ENCODE peak calls at places on chromosome 10, in four cellular contexts. U, V, O and A are unnamed samples.

GRCh38 chr10:109341986-109342385 is 581.3 kb downstream of the XPNPEP1 start:
- DNase-seq in U (no peak), O (no peak), V (no peak), A (no peak)

GRCh38 chr10:76026931-76027330 is 595.5 kb downstream of the LRMDA start:
- DNase-seq in U (no peak), V (no peak), O (no peak), A (no peak)

GRCh38 chr10:123622381-123622780 is 43.8 kb upstream of the GPR26 start:
- DNase-seq in V (no peak), O (no peak), U (no peak), A (no peak)

GRCh38 chr10:123000155-123000554 is 8.4 kb downstream of the IKZF5 start:
- DNase-seq in O (no peak), U (no peak), V (no peak), A (no peak)

GRCh38 chr10:112461029-112461887 is 14.2 kb downstream of the VTI1A start:
- DNase-seq in O (no peak), U (no peak), V (no peak), A (peak; percentile 13)

GRCh38 chr10:60944159-60944909 is at the start of gene RHOBTB1:
- DNase-seq in U (no peak), V (peak; percentile 82), O (peak; percentile 47), A (peak; percentile 85)

GRCh38 chr10:124722812-124723783 is 21.1 kb downstream of the FAM53B start:
- DNase-seq in U (no peak), V (no peak), O (no peak), A (peak; percentile 49)

GRCh38 chr10:30722956-30723355 is 93.4 kb upstream of the LYZL2 start:
- DNase-seq in O (no peak), V (no peak), U (no peak), A (no peak)

GRCh38 chr10:86888585-86889381 is 68.6 kb downstream of the MMRN2 start:
- DNase-seq in V (no peak), U (no peak), O (no peak), A (peak; percentile 51)

GRCh38 chr10:103613616-103614015 is 120.1 kb downstream of the NEURL1 start:
- DNase-seq in U (no peak), V (no peak), O (no peak), A (no peak)

GRCh38 chr10:44395902-44396670 is 11.2 kb upstream of the CXCL12 start:
- DNase-seq in O (no peak), U (no peak), V (no peak), A (no peak)

GRCh38 chr10:131996508-131997365 is 15.0 kb upstream of the BNIP3 start:
- DNase-seq in U (no peak), V (no peak), O (no peak), A (no peak)

GRCh38 chr10:19983880-19984279 is 167.6 kb downstream of the PLXDC2 start:
- DNase-seq in V (no peak), O (no peak), U (no peak), A (no peak)

GRCh38 chr10:79266543-79267312 is 80.5 kb upstream of the PPIF start:
- DNase-seq in V (no peak), U (no peak), O (no peak), A (peak; percentile 92)

DNA sequence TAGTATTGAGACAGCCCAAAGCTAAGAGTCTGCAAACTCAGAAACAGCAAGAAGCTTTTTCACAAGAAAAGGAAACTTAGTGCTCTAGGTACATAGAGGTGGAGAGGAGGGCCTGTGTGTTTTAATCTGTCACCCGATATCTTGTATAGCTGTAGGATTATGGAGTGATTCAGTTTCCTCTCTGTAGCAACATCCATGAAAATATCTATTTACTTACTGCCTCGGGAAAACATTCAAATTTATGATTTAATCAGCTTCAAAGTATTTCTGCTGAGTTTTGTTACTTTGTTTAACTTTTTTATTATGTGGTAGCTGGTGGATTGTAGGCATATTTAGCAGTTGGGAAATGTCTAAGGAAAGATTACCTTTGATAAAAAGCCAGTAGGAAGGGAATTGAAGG is 292.0 kb downstream of the CCDC3 start:
- DNase-seq in U (no peak), V (no peak), O (peak; percentile 40), A (peak; percentile 52)
- TF ChIP-seq JUN in U (no peak), V (no peak), O (peak; percentile 61), A (peak; percentile 23)

DNA sequence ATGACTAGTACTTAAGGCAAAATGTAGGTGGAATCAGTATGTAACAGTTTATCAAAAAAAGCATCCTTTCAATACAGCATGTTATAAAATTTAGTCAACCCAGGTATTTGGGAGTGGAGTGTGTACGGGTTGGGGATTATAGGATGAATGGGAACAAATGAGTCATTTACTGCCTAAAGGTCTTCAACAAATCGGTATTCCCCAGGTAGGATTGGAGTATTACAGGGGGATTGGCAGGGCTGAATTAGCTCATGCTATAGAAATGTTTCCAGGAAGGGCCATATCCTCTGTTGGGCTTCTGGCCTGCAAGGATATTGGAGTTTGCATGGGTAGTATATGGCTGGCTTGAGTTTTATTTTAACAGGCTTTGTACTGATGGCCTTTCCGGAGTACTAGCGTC is 723.7 kb downstream of the SORCS1 start:
- DNase-seq in O (no peak), V (no peak), U (no peak), A (no peak)
- H3K9me3 ChIP-seq in O (peaks cover 4% of the 10 kb centered on the region), V (no peaks in the 10 kb centered on the region), U (no peaks in the 10 kb centered on the region), A (no peaks in the 10 kb centered on the region)

GRCh38 chr10:24202181-24202570 is 6.8 kb upstream of the KIAA1217 start:
- DNase-seq in U (no peak), O (no peak), V (no peak), A (no peak)
- H3K4me3 ChIP-seq in U (peak overlapping the region; percentile 16), O (no peak overlapping the region), V (no peak overlapping the region), A (no peak overlapping the region)

GRCh38 chr10:97844672-97845071 is 5.0 kb upstream of the GOLGA7B start:
- DNase-seq in O (no peak), V (no peak), U (no peak), A (no peak)

GRCh38 chr10:97843296-97843671 is 6.4 kb upstream of the GOLGA7B start:
- DNase-seq in O (no peak), U (no peak), V (no peak), A (no peak)

DNA sequence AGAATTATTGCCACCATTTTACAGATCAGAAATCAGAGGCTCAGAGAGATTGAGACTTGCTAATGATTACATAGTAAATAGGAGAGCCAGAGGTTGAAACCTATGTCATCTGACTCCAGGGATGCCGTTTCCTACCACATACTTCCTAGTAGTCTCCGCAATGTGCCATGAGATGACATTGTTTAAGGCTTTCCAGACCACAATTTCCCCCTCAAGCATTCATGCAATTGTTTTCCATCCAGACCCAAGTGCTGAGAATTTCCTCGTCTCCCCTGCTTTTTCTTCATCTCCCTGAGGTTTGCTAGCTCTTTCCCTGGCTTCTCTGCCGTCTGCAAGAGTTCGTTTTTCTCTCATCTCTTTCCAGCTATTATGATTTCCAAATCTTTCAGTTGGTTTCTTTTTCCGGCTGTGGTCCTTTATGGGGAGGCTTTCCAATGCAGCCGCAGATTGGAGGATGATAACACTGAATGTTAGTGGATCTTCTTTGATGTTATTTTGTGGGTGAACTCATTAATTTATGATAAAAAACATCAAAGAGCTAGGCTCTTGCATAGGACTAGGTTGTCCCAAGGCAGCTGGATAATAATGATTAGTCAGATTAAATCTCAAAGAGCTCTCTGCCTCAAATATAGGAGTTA is 6.9 kb upstream of the GOLGA7B start:
- DNase-seq in V (no peak), O (no peak), U (no peak), A (no peak)
- TF ChIP-seq JUN in V (no peak), O (no peak), U (no peak), A (no peak)

GRCh38 chr10:121486906-121487305 is 111.3 kb downstream of the FGFR2 start:
- DNase-seq in U (no peak), V (no peak), O (no peak), A (no peak)

GRCh38 chr10:121495719-121496118 is 102.5 kb downstream of the FGFR2 start:
- DNase-seq in V (no peak), U (no peak), O (no peak), A (no peak)

GRCh38 chr10:121485443-121486139 is 112.7 kb downstream of the FGFR2 start:
- DNase-seq in O (no peak), U (no peak), V (no peak), A (no peak)

GRCh38 chr10:121494296-121494695 is 103.9 kb downstream of the FGFR2 start:
- DNase-seq in U (no peak), O (no peak), V (no peak), A (no peak)

GRCh38 chr10:121490906-121491519 is 107.2 kb downstream of the FGFR2 start:
- DNase-seq in O (no peak), V (no peak), U (no peak), A (no peak)
- H3K9me3 ChIP-seq in O (no peaks in the 10 kb centered on the region), V (no peaks in the 10 kb centered on the region), U (no peaks in the 10 kb centered on the region), A (no peaks in the 10 kb centered on the region)

DNA sequence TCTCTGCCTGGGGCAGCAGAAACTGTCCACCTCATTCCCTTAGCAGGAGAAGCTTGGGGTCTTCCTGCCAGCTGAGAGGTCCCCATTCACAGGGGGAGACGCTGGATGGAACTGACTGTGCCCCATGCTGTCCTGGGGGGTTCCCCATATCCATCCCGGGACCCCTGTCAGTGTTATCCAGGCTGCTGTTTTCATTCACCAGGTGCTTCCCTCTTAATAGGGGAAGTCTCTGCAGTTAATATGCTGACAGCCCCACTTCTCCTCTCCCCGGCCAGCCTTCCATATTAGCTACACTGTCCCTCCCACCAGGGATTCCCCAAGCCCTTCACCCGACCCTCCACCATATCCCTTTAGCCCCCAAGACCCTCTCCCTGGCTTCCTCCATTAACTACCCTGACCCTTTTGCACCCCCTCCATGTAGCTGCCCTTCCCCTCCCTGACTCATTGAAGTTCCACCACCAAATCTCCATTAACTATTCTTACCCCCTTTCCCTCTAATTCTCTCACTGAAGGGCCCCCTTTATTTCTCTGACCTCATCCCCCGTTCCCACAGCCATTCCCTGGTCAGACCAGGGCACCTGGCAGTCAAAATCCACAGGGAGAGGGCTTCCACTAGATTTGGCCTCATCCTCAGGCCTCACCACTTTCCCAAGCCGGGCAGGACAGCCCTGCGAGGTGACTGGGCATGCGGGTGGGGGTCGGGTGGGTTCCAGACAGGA is 92.0 kb upstream of the PAX2 start:
- DNase-seq in V (no peak), U (no peak), O (no peak), A (no peak)
- H3K4me3 ChIP-seq in V (no peak overlapping the region), U (peak overlapping the region; percentile 68), O (peak overlapping the region; percentile 56), A (no peak overlapping the region)

DNA sequence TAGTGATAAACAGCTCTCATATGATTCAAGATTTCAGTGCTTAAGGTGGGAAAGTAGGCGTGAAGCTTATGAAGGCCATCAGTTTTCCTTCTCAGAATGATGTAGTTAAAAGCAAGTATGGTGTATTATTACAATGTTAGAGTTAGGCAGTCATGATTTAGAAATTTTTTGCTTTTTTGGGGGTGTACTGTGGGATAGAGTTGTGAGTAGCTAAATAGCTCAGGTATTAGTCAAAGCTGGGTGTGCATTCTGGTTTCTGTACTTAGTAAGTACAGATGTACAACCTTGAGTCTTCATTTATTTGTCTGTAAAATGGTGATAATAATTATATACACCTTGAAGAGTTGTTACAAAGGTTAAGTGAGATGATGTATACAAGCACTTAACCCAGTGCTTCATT is 52.2 kb downstream of the R3HCC1L start:
- DNase-seq in U (no peak), V (no peak), O (no peak), A (no peak)
- TF ChIP-seq JUN in U (no peak), V (no peak), O (no peak), A (no peak)